ENCODE peak calls at places on chromosomes 11 and 22, in ten cellular contexts. Q is heart right ventricle; J is colonic mucosa; E is psoas muscle; X is CD4-positive, alpha-beta memory T cell; M is fibroblast of lung; D is hepatocyte; Z is bronchial epithelial cell; O is neuronal stem cell; F is upper lobe of right lung. W is an unnamed sample. For H3K27me3, the result is how much of the 10 kb centered on the place peaks cover.

GRCh38 chr22:41315586-41315985 is 14.3 kb downstream of the ZC3H7B start:
- DNase-seq in Q (no peak), J (no peak), E (no peak), X (no peak), M (no peak), D (no peak), Z (no peak), O (no peak), F (no peak), W (no peak)

GRCh38 chr22:28282346-28282745 is 363.3 kb upstream of the PITPNB start:
- DNase-seq in Q (no peak), J (no peak), E (no peak), X (no peak), M (peak), D (no peak), Z (no peak), O (no peak), F (no peak), W (no peak)

GRCh38 chr22:46514592-46515207 is 22.7 kb downstream of the CELSR1 start:
- DNase-seq in Q (no peak), J (no peak), E (no peak), X (no peak), M (peak), D (peak), Z (peak), O (no peak), F (no peak), W (no peak)

GRCh38 chr11:129189646-129190045 is 2.5 kb downstream of the ARHGAP32 start:
- DNase-seq in Q (no peak), J (peak), E (no peak), X (no peak), M (no peak), D (no peak), Z (peak), O (no peak), F (no peak), W (no peak)

GRCh38 chr11:6576471-6577373 is 26.7 kb downstream of the RRP8 start:
- DNase-seq in Q (peak), J (no peak), E (no peak), X (no peak), M (peak), D (peak), Z (no peak), O (no peak), F (no peak), W (no peak)

GRCh38 chr11:395866-396265 is 1.9 kb downstream of the PKP3 start:
- DNase-seq in Q (no peak), J (peak), E (no peak), X (no peak), M (no peak), D (no peak), Z (no peak), O (no peak), F (no peak), W (no peak)

GRCh38 chr11:72221386-72221785 is 3.2 kb upstream of the INPPL1 start:
- DNase-seq in Q (no peak), J (no peak), E (no peak), X (no peak), M (no peak), D (no peak), Z (no peak), O (no peak), F (no peak), W (peak)

GRCh38 chr11:3223932-3224729 is 5.5 kb upstream of the MRGPRG start:
- DNase-seq in Q (no peak), J (no peak), E (no peak), X (no peak), M (no peak), D (no peak), Z (no peak), O (no peak), F (no peak), W (no peak)

GRCh38 chr11:9170450-9170849 is 79.1 kb upstream of the SCUBE2 start:
- DNase-seq in Q (no peak), J (no peak), E (peak), X (no peak), M (peak), D (peak), Z (peak), O (no peak), F (no peak), W (no peak)

GRCh38 chr11:61053198-61053597 is 49.1 kb upstream of the CD5 start:
- DNase-seq in Q (no peak), J (no peak), E (no peak), X (no peak), M (no peak), D (no peak), Z (no peak), O (no peak), F (no peak), W (no peak)

GRCh38 chr11:108576523-108576922 is 17.0 kb downstream of the EXPH5 start:
- DNase-seq in Q (no peak), J (no peak), E (no peak), X (no peak), M (no peak), D (no peak), Z (no peak), O (no peak), F (no peak), W (no peak)

GRCh38 chr11:19742595-19743292 is 30.1 kb downstream of the NAV2 start:
- DNase-seq in Q (peak), J (peak), E (peak), X (peak), M (peak), D (peak), Z (peak), O (peak), F (peak), W (peak)

GRCh38 chr11:119496997-119497396 is 74.0 kb upstream of the THY1 start:
- DNase-seq in Q (no peak), J (no peak), E (no peak), X (no peak), M (no peak), D (no peak), Z (no peak), O (no peak), F (no peak), W (no peak)

GRCh38 chr11:97079244-97079643 is 689.4 kb downstream of the JRKL start:
- DNase-seq in Q (no peak), J (no peak), E (no peak), X (no peak), M (no peak), D (no peak), Z (no peak), O (no peak), F (no peak), W (no peak)

GRCh38 chr11:114738954-114739353 is 60.6 kb downstream of the NXPE2 start:
- DNase-seq in Q (peak), J (peak), E (no peak), X (no peak), M (peak), D (peak), Z (peak), O (peak), F (no peak), W (peak)

GRCh38 chr11:126519653-126520573 is 164.4 kb downstream of the ST3GAL4 start:
- DNase-seq in Q (no peak), J (no peak), E (no peak), X (no peak), M (no peak), D (no peak), Z (no peak), O (no peak), F (peak), W (no peak)

GRCh38 chr11:29260939-29261705 is 755.7 kb downstream of the KCNA4 start:
- DNase-seq in Q (no peak), J (no peak), E (no peak), X (no peak), M (peak), D (peak), Z (peak), O (no peak), F (no peak), W (no peak)

GRCh38 chr11:71108013-71108865 is 144.1 kb downstream of the SHANK2 start:
- DNase-seq in Q (no peak), J (no peak), E (no peak), X (no peak), M (no peak), D (no peak), Z (no peak), O (no peak), F (no peak), W (no peak)

GRCh38 chr11:121634889-121635288 is 182.1 kb upstream of the SORL1-AS1 start:
- DNase-seq in Q (no peak), J (no peak), E (no peak), X (no peak), M (peak), D (no peak), Z (peak), O (no peak), F (no peak), W (no peak)

GRCh38 chr11:59559886-59560285 is 48.5 kb downstream of the OR4D9 start:
- DNase-seq in Q (no peak), J (no peak), E (no peak), X (no peak), M (no peak), D (no peak), Z (no peak), O (no peak), F (no peak), W (no peak)

GRCh38 chr11:116916052-116916451 is 78.6 kb upstream of the APOA1 start:
- DNase-seq in Q (no peak), J (no peak), E (no peak), X (no peak), M (no peak), D (no peak), Z (no peak), O (no peak), F (no peak), W (no peak)

DNA sequence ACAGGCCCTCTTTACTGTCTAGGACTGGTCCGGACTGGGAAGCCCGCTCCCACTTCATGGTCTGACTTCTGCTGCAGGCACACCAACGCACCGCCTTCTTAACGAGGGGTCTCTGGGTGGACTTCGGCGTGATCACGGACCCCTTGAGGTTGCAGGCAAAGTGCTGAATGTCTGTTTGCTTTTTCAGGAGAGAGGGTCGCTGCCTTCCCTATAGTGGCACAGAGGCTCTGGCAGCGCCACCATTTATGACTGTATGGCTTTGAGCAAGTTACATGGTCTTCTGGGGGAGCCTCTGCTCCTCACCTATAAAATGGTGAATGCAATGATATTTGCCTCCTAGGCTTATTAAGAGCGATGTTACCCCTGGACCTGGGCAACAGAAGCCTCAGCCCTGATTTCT is 1.4 kb upstream of the SCN4B start:
- DNase-seq in Q (no peak), J (no peak), E (no peak), X (no peak), M (no peak), D (no peak), Z (no peak), O (no peak), F (no peak), W (no peak)
- H3K4me3 ChIP-seq in Q (no peak), J (no peak), E (no peak), X (no peak), M (no peak), D (no peak), Z (no peak), O (no peak), F (no peak), W (no peak)

GRCh38 chr11:44708063-44708462 is 18.7 kb upstream of the TSPAN18 start:
- DNase-seq in Q (peak), J (no peak), E (peak), X (no peak), M (no peak), D (no peak), Z (no peak), O (no peak), F (no peak), W (no peak)
- H3K27me3 ChIP-seq in Q (under half), J (under half), E (under half), X (under half), M (under half), D (under half), Z (under half), O (under half), F (under half), W (under half)

DNA sequence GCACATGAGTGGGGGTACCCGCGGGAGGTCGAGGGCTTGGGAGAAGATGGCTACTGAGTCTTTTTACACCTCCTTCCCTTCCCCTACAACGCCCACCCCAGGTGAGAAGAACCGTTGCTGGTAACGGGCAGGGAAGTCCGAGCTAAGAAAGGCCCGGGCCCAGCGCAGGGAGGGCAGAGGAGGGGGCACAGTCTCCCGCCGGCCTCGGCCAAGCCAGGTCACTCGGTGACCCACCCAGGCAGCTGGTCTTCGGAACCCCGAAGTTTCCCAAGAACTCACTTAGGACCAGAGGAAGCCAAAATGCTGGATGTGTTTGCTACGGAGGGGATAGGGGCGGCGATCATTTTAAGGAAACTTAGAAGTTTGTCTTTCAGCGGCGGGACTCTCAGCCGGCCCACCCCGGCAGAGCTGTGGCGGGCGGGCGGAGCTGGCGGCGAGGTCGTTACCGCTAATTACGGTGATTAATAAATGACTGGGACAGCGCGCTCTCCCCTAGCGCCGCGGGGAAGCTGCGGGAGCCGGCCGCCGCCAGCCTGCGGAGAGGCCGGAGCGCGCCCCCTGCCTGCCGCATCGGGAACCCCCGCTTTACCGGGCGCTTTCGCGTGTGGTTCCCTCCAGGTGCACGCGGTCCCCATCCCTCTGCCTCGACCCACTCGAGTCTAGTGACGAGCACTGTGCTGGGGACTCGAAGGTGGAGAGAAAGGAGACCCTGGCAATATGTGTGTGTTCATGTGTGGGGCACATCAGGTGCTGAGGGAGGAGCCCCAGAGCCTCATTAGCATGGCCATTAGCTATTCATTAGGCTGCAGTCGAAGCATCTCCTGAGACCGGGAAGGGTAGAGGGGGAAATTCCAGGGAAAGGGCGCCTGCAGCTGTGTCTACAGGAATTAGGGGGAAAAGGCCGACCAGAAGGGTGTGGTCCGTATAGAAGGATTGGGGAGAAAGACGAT is 945 bp downstream of the ROBO3 start:
- DNase-seq in Q (no peak), J (peak), E (peak), X (no peak), M (peak), D (peak), Z (peak), O (no peak), F (no peak), W (peak)
- H3K4me3 ChIP-seq in Q (peak), J (peak), E (peak), X (no peak), M (no peak), D (no peak), Z (no peak), O (no peak), F (peak), W (no peak)

GRCh38 chr11:132804258-132804657 is 728.0 kb downstream of the OPCML start:
- DNase-seq in Q (no peak), J (no peak), E (no peak), X (no peak), M (no peak), D (no peak), Z (no peak), O (no peak), F (no peak), W (no peak)

GRCh38 chr11:132802932-132803331 is 729.4 kb downstream of the OPCML start:
- DNase-seq in Q (no peak), J (no peak), E (no peak), X (no peak), M (no peak), D (no peak), Z (no peak), O (no peak), F (no peak), W (no peak)

DNA sequence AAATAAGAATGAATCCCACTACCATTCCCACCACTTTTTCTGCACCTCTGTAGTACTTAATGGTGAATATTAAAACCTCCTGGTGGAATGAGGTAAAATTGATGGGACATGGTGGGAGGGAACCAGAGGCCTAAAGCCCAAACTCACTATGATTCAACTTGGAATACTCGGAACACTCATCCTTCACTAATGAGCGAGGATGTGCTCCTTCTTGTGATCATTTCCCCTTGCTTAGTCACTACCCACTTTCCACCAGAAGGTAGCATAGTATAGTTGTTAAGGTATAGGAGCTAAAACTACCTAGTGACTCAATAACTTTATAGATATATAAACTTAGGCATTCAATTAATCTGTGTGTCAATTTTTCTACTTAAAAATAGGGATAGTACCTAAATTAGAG is 728.9 kb downstream of the OPCML start:
- DNase-seq in Q (no peak), J (no peak), E (no peak), X (no peak), M (no peak), D (no peak), Z (peak), O (no peak), F (no peak), W (no peak)
- H3K27me3 ChIP-seq in Q (under half), J (under half), E (under half), X (under half), M (under half), D (under half), Z (under half), O (under half), F (under half), W (under half)

DNA sequence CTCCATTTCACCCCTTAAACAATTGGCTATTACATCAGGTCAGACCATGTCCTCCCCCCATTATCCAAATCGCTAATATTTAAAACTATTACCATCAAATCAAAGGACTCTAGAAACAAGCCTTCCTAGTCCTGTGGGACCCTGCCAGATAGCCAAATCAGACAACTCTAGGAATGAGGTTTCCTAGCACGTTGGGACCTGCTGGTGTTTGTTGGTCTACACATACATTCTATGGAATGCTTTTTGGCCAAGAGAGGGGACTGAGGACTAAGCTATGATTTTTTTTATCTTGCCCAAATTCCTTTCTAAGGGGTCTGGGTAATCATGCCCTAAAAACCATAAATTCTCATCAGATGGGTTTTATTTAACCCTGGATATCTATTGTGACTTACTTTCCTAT is 14.1 kb upstream of the SELENOH start:
- DNase-seq in Q (no peak), J (no peak), E (no peak), X (no peak), M (no peak), D (no peak), Z (peak), O (no peak), F (no peak), W (no peak)
- H3K4me3 ChIP-seq in Q (no peak), J (no peak), E (no peak), X (no peak), M (no peak), D (no peak), Z (no peak), O (no peak), F (no peak), W (no peak)

GRCh38 chr22:19981171-19981960 is 35.3 kb downstream of the ARVCF start:
- DNase-seq in Q (no peak), J (no peak), E (peak), X (no peak), M (no peak), D (no peak), Z (no peak), O (no peak), F (no peak), W (no peak)
- H3K27me3 ChIP-seq in Q (under half), J (under half), E (under half), X (under half), M (under half), D (under half), Z (under half), O (under half), F (under half), W (under half)

GRCh38 chr11:111176603-111177002 is 68.9 kb upstream of the POU2AF2 start:
- DNase-seq in Q (no peak), J (no peak), E (no peak), X (no peak), M (no peak), D (no peak), Z (peak), O (no peak), F (no peak), W (no peak)

GRCh38 chr11:111173221-111173620 is 72.3 kb upstream of the POU2AF2 start:
- DNase-seq in Q (no peak), J (no peak), E (no peak), X (no peak), M (no peak), D (no peak), Z (no peak), O (no peak), F (no peak), W (no peak)

DNA sequence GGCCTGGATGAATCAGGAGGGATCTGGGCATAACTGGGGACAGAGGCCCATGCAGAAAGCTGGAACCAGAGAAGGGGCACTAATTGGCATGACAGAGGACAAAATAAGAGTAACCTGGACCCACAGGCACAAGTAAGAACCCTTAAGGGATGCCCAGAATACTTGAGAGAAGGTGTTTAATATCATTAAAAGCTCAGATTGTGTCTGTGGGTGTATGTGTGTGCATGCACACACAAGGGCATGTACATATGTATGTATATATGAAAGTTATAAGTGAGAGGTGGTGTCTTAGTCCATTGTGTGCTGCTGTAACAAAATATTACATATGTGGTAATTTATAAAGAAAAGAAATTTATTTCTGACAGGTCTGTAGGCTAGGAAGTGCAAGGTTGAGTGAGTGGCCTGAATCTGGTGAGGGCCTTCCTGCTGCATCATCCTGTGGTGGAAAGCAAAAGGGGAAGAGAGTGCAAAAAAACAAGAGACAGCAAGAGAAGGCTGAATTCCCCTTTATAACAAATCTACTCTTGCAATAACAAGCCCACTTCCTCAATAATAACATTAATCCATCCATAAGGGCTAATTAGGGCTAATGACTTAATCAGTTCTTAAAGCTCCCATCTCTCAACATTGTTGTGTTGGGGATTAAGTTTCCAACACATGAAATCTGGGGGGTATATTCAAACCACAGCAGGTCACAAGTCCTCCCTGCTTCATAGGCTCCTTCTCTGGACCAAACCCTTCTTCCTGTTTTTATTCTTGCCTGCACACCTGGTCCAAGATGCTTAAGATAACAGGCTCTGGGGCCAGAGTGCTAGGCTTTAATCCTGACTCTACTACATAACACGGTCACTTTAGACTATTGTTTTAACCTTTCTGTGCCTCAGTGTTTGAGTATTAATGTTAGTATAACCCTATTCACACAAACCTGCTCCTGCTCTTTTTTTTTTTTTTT is 68.2 kb upstream of the POU2AF2 start:
- DNase-seq in Q (no peak), J (no peak), E (no peak), X (no peak), M (no peak), D (no peak), Z (no peak), O (no peak), F (no peak), W (peak)
- H3K4me3 ChIP-seq in Q (no peak), J (no peak), E (no peak), X (no peak), M (no peak), D (no peak), Z (no peak), O (no peak), F (no peak), W (no peak)